ENCODE peak calls at places on chromosomes 6 and 20, in six cellular contexts. P is A549, Z is fibroblast of pulmonary artery, L is neuronal stem cell, R is epithelial cell of esophagus, E is lung. B is an unnamed sample.

GRCh38 chr20:13331536-13331935 is 110.5 kb downstream of the ISM1 start:
- DNase-seq in L (no peak), P (no peak), E (no peak), Z (peak), R (peak), B (peak)

GRCh38 chr6:25601797-25602679 is 50.0 kb upstream of the SCGN start:
- DNase-seq in Z (peak), L (peak), R (peak), P (peak), E (no peak), B (peak)

GRCh38 chr20:57988828-57989227 is 239.6 kb downstream of the ANKRD60 start:
- DNase-seq in P (no peak), L (no peak), E (no peak), Z (no peak), R (no peak), B (no peak)

GRCh38 chr6:43924222-43924702 is 154.3 kb downstream of the VEGFA start:
- DNase-seq in Z (no peak), P (no peak), R (no peak), L (no peak), E (no peak), B (peak)

GRCh38 chr20:63740070-63740500 is 509 bp downstream of the SLC2A4RG start:
- DNase-seq in Z (peak), R (peak), E (no peak), P (no peak), L (peak), B (peak)

GRCh38 chr6:125166711-125167110 is 13.1 kb downstream of the TPD52L1 start:
- DNase-seq in R (no peak), L (no peak), E (no peak), Z (no peak), P (no peak), B (no peak)

GRCh38 chr20:47792021-47792618 is 6.8 kb upstream of the SULF2 start:
- DNase-seq in Z (peak), P (peak), R (peak), E (peak), L (no peak), B (peak)

GRCh38 chr6:131831392-131831791 is 23.6 kb downstream of the ENPP1 start:
- DNase-seq in R (no peak), Z (peak), L (no peak), P (no peak), E (no peak), B (peak)

GRCh38 chr20:61564628-61565027 is 312.6 kb downstream of the CDH4 start:
- DNase-seq in R (no peak), P (no peak), L (no peak), Z (no peak), E (no peak), B (no peak)

GRCh38 chr6:167565884-167566491 is 241.1 kb downstream of the TTLL2 start:
- DNase-seq in Z (peak), L (peak), E (peak), P (no peak), R (no peak), B (no peak)

GRCh38 chr6:158817298-158818007 is 1.7 kb downstream of the EZR start:
- DNase-seq in L (no peak), E (peak), R (peak), P (peak), Z (no peak), B (peak)

GRCh38 chr20:2403291-2404052 is 22.8 kb downstream of the TGM6 start:
- DNase-seq in Z (no peak), L (no peak), P (no peak), E (no peak), R (no peak), B (no peak)

GRCh38 chr20:63149531-63150207 is 66.3 kb downstream of the YTHDF1 start:
- DNase-seq in E (no peak), Z (no peak), P (no peak), R (no peak), L (no peak), B (no peak)

GRCh38 chr20:42567409-42567808 is 622.3 kb downstream of the PTPRT start:
- DNase-seq in R (peak), L (no peak), E (no peak), P (no peak), Z (no peak), B (no peak)

GRCh38 chr20:42577193-42577592 is 612.5 kb downstream of the PTPRT start:
- DNase-seq in Z (no peak), R (no peak), E (no peak), P (no peak), L (no peak), B (no peak)

DNA sequence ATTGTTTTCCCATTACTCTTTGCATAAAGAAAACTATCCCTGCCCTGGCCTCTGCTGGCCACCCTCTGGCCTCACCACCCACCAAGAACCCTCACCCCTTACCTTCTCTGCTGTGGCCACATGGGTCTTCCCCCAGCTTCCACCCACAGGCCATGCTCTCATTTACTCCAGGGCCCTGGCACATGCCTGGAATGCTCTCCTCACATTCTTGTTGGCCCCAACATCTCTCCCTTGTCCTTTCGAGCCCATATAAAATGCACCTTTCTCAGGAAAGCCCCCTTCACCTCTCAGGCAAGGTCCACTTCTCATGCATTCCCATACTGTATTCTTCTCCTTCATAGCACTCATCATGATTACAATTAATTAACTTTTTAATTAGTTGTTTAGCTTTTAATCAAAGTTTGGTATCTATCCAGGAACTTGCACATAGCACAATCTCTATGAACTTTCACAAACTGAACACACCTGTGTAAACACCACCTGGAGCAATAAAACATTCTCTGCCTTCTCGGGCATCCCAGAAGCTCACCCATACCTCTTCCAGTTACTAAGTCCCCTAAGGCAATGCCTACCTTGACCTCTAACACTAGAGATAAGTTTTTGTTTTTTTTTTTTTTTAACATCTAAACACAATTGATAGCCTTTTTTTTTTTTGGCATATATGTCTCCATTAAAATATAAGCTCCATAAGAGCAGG is 617.2 kb downstream of the PTPRT start:
- DNase-seq in P (no peak), L (no peak), Z (no peak), R (no peak), E (no peak), B (no peak)
- H3K4me3 ChIP-seq in P (no peak), L (no peak), Z (no peak), R (no peak), E (no peak), B (no peak)

GRCh38 chr20:9025643-9026042 is 43.2 kb upstream of the PLCB4 start:
- DNase-seq in R (peak), L (no peak), E (no peak), P (peak), Z (peak), B (peak)
- H3K4me3 ChIP-seq in R (no peak), L (no peak), E (no peak), P (no peak), Z (no peak), B (no peak)

GRCh38 chr6:53493635-53494025 is 51.3 kb downstream of the GCLC start:
- DNase-seq in E (no peak), L (no peak), Z (no peak), P (no peak), R (no peak), B (peak)
- H3K4me3 ChIP-seq in E (no peak), L (no peak), Z (peak), P (peak), R (no peak), B (no peak)

GRCh38 chr20:36745234-36745926 is 510 bp downstream of the NDRG3 start:
- DNase-seq in R (peak), L (no peak), E (peak), P (peak), Z (no peak), B (peak)
- H3K4me3 ChIP-seq in R (peak), L (peak), E (peak), P (peak), Z (peak), B (peak)

GRCh38 chr6:123769431-123769830 is 34.2 kb upstream of the NKAIN2 start:
- DNase-seq in L (no peak), E (no peak), R (no peak), Z (no peak), P (no peak), B (no peak)
- H3K4me3 ChIP-seq in L (no peak), E (no peak), R (no peak), Z (no peak), P (no peak), B (no peak)

GRCh38 chr6:318265-318890 is 26.1 kb downstream of the DUSP22 start:
- DNase-seq in P (no peak), Z (no peak), R (no peak), L (no peak), E (no peak), B (no peak)
- H3K4me3 ChIP-seq in P (no peak), Z (no peak), R (no peak), L (no peak), E (no peak), B (no peak)

DNA sequence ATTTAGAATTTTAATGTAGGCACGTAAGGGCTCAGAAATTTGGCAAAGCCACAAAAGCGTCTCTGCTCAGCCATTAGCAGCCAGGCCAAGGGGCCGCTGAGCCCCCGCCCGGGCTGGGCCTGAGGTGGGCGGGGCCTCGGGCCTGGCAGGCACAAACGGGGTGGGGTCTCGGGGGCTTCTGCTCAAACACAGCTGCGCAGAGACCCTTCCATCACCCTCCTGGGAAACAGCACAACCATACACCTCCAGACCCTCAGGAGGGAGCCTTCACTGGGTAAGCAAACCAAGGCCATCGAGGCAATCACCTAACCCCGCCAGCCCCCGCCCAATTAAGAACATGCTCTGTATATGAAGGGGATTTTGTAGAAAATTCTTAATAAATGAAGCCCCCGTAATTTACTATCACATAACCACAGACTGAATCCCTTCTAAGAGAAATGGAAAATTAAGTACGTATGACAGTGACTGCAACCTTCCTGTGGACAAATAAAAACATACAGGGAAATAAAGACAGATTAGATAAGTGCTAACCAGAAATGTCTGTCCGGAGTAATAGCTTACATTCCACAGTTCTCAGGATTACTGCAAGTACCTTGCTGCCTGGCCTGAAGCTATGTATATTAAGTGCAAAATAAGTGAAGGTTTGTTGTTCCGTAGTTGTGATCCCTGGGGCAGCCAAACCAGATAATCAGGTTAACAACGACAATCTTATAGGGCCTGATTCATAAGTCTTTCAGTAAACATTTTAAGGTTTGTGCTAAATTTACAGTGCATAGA is 3.0 kb downstream of the NEDD9 start:
- DNase-seq in Z (peak), R (peak), P (peak), L (peak), E (no peak), B (peak)
- H3K4me3 ChIP-seq in Z (peak), R (no peak), P (peak), L (peak), E (peak), B (peak)

B was measured in astrocyte of the spinal cord.